ENCODE peak calls at places on chromosomes 3 and 15, in nine cellular contexts. One of them, this sample, is unnamed. For H3K4me1, the result is how much of the 10 kb centered on the place peaks cover.

GRCh38 chr3:54826255-54826691 is 101.6 kb downstream of the LRTM1 start:
- DNase-seq in astrocyte: peak
- DNase-seq in K562: no peak
- DNase-seq in HCT116: no peak
- DNase-seq in CD8-positive, alpha-beta memory T cell: no peak
- DNase-seq in mesendoderm: no peak
- DNase-seq in tibial artery: no peak
- DNase-seq in thoracic aorta: no peak
- DNase-seq in SK-N-SH: no peak
- DNase-seq in this sample: no peak

GRCh38 chr15:63109498-63110290 is 12.0 kb upstream of the LACTB start:
- DNase-seq in K562: peak
- DNase-seq in HCT116: no peak
- DNase-seq in SK-N-SH: no peak
- DNase-seq in tibial artery: no peak
- DNase-seq in mesendoderm: no peak
- DNase-seq in CD8-positive, alpha-beta memory T cell: no peak
- DNase-seq in thoracic aorta: no peak
- DNase-seq in astrocyte: peak
- DNase-seq in this sample: no peak

GRCh38 chr15:25372298-25372697 is 66.5 kb downstream of the UBE3A start:
- DNase-seq in tibial artery: no peak
- DNase-seq in HCT116: no peak
- DNase-seq in mesendoderm: no peak
- DNase-seq in thoracic aorta: no peak
- DNase-seq in SK-N-SH: no peak
- DNase-seq in CD8-positive, alpha-beta memory T cell: no peak
- DNase-seq in astrocyte: peak
- DNase-seq in K562: no peak
- DNase-seq in this sample: no peak

GRCh38 chr3:130850044-130850797 is 43.7 kb upstream of the ATP2C1 start:
- DNase-seq in CD8-positive, alpha-beta memory T cell: peak
- DNase-seq in tibial artery: no peak
- DNase-seq in thoracic aorta: no peak
- DNase-seq in K562: peak
- DNase-seq in HCT116: no peak
- DNase-seq in astrocyte: peak
- DNase-seq in mesendoderm: peak
- DNase-seq in SK-N-SH: peak
- DNase-seq in this sample: no peak

GRCh38 chr3:31170932-31171670 is 276.6 kb upstream of the GADL1 start:
- DNase-seq in CD8-positive, alpha-beta memory T cell: no peak
- DNase-seq in thoracic aorta: no peak
- DNase-seq in K562: no peak
- DNase-seq in astrocyte: peak
- DNase-seq in tibial artery: no peak
- DNase-seq in HCT116: no peak
- DNase-seq in mesendoderm: peak
- DNase-seq in SK-N-SH: no peak
- DNase-seq in this sample: no peak

GRCh38 chr15:95760508-95760907 is 570.0 kb upstream of the NR2F2 start:
- DNase-seq in K562: no peak
- DNase-seq in SK-N-SH: no peak
- DNase-seq in thoracic aorta: no peak
- DNase-seq in CD8-positive, alpha-beta memory T cell: no peak
- DNase-seq in astrocyte: no peak
- DNase-seq in tibial artery: no peak
- DNase-seq in HCT116: no peak
- DNase-seq in mesendoderm: peak
- DNase-seq in this sample: no peak

GRCh38 chr3:8713901-8714759 is 19.5 kb upstream of the CAV3 start:
- DNase-seq in thoracic aorta: no peak
- DNase-seq in HCT116: peak
- DNase-seq in SK-N-SH: no peak
- DNase-seq in tibial artery: no peak
- DNase-seq in K562: peak
- DNase-seq in CD8-positive, alpha-beta memory T cell: no peak
- DNase-seq in astrocyte: no peak
- DNase-seq in mesendoderm: peak
- DNase-seq in this sample: no peak

GRCh38 chr3:172089250-172089649 is 49.9 kb downstream of the FNDC3B start:
- DNase-seq in K562: no peak
- DNase-seq in tibial artery: no peak
- DNase-seq in SK-N-SH: no peak
- DNase-seq in HCT116: no peak
- DNase-seq in mesendoderm: peak
- DNase-seq in CD8-positive, alpha-beta memory T cell: no peak
- DNase-seq in astrocyte: no peak
- DNase-seq in thoracic aorta: no peak
- DNase-seq in this sample: no peak

GRCh38 chr15:91407237-91407889 is 307.3 kb downstream of the SV2B start:
- DNase-seq in astrocyte: peak
- DNase-seq in HCT116: no peak
- DNase-seq in thoracic aorta: no peak
- DNase-seq in mesendoderm: peak
- DNase-seq in CD8-positive, alpha-beta memory T cell: no peak
- DNase-seq in K562: no peak
- DNase-seq in tibial artery: no peak
- DNase-seq in SK-N-SH: no peak
- DNase-seq in this sample: no peak

DNA sequence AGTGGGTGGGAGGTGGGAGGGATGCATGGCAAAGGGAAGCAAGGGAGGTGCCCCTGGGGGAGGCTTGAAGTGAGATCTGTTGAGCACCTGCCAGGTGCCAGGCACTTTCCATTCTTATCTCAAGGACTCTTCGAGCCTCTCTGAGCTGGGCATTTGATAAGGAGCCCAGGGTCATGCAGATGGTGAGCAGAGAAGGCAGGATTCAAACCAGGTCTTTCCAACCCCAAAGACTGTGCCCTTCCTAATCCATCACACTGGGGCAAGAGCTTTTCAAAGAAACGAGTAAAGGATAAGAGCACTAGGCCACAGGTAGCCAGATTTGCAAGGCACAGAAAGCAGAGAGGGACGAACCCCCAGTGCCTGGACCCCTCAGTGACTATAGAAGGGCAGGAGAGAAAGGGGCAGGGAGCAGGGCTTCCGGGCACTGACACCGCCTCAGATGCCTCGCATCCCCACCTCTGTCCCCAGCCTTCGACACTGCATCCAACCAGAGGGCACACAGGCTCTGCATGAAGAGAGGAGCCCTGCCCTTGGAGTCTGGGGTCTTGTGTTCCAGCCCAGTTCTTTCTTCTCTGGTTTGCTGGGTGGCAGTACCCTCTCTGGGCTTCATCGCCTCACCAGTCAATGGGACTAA is 21.0 kb downstream of the IGDCC4 start:
- DNase-seq in SK-N-SH: no peak
- DNase-seq in K562: no peak
- DNase-seq in astrocyte: no peak
- DNase-seq in tibial artery: no peak
- DNase-seq in HCT116: no peak
- DNase-seq in CD8-positive, alpha-beta memory T cell: no peak
- DNase-seq in thoracic aorta: no peak
- DNase-seq in mesendoderm: no peak
- DNase-seq in this sample: no peak
- H3K4me3 ChIP-seq in SK-N-SH: no peak
- H3K4me3 ChIP-seq in K562: no peak
- H3K4me3 ChIP-seq in astrocyte: no peak
- H3K4me3 ChIP-seq in tibial artery: no peak
- H3K4me3 ChIP-seq in HCT116: no peak
- H3K4me3 ChIP-seq in CD8-positive, alpha-beta memory T cell: no peak
- H3K4me3 ChIP-seq in thoracic aorta: no peak
- H3K4me3 ChIP-seq in mesendoderm: no peak
- H3K4me3 ChIP-seq in this sample: no peak

DNA sequence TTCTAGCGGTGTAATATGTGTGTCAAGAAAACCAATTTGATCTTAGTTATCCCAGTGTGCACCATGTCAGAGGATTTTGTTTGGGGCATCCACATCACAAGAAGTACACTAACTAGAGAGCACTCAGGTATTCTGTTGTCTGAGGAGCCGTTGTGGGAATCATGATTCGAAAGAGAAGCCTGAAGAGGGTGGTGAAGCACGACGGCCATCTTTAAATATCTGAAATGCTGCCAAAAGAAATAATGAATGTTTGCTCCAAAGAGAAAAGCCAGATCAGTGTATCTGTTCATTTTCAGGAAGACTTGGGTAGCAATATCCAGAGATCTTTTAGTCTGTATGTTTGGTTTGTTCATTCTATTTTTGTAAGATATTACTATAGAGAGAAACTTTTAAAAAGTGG is 180.7 kb downstream of the KLHL25 start:
- DNase-seq in K562: no peak
- DNase-seq in CD8-positive, alpha-beta memory T cell: no peak
- DNase-seq in tibial artery: no peak
- DNase-seq in SK-N-SH: peak
- DNase-seq in astrocyte: no peak
- DNase-seq in mesendoderm: no peak
- DNase-seq in HCT116: no peak
- DNase-seq in thoracic aorta: no peak
- DNase-seq in this sample: no peak
- H3K4me1 ChIP-seq in K562: under half
- H3K4me1 ChIP-seq in CD8-positive, alpha-beta memory T cell: under half
- H3K4me1 ChIP-seq in tibial artery: under half
- H3K4me1 ChIP-seq in SK-N-SH: under half
- H3K4me1 ChIP-seq in astrocyte: under half
- H3K4me1 ChIP-seq in mesendoderm: under half
- H3K4me1 ChIP-seq in HCT116: under half
- H3K4me1 ChIP-seq in thoracic aorta: under half
- H3K4me1 ChIP-seq in this sample: under half

GRCh38 chr3:192413461-192413860 is 313.9 kb downstream of the FGF12 start:
- DNase-seq in SK-N-SH: no peak
- DNase-seq in astrocyte: peak
- DNase-seq in CD8-positive, alpha-beta memory T cell: no peak
- DNase-seq in HCT116: no peak
- DNase-seq in K562: no peak
- DNase-seq in thoracic aorta: no peak
- DNase-seq in tibial artery: no peak
- DNase-seq in mesendoderm: no peak
- DNase-seq in this sample: no peak

GRCh38 chr3:192422321-192422997 is 304.9 kb downstream of the FGF12 start:
- DNase-seq in K562: no peak
- DNase-seq in SK-N-SH: no peak
- DNase-seq in astrocyte: peak
- DNase-seq in mesendoderm: no peak
- DNase-seq in thoracic aorta: no peak
- DNase-seq in HCT116: no peak
- DNase-seq in tibial artery: no peak
- DNase-seq in CD8-positive, alpha-beta memory T cell: no peak
- DNase-seq in this sample: no peak

GRCh38 chr3:192419312-192419711 is 308.0 kb downstream of the FGF12 start:
- DNase-seq in SK-N-SH: no peak
- DNase-seq in CD8-positive, alpha-beta memory T cell: no peak
- DNase-seq in astrocyte: no peak
- DNase-seq in thoracic aorta: no peak
- DNase-seq in HCT116: no peak
- DNase-seq in K562: no peak
- DNase-seq in tibial artery: no peak
- DNase-seq in mesendoderm: no peak
- DNase-seq in this sample: no peak

GRCh38 chr3:192417012-192417411 is 310.3 kb downstream of the FGF12 start:
- DNase-seq in mesendoderm: peak
- DNase-seq in K562: no peak
- DNase-seq in astrocyte: peak
- DNase-seq in thoracic aorta: no peak
- DNase-seq in CD8-positive, alpha-beta memory T cell: no peak
- DNase-seq in tibial artery: no peak
- DNase-seq in SK-N-SH: no peak
- DNase-seq in HCT116: no peak
- DNase-seq in this sample: no peak

DNA sequence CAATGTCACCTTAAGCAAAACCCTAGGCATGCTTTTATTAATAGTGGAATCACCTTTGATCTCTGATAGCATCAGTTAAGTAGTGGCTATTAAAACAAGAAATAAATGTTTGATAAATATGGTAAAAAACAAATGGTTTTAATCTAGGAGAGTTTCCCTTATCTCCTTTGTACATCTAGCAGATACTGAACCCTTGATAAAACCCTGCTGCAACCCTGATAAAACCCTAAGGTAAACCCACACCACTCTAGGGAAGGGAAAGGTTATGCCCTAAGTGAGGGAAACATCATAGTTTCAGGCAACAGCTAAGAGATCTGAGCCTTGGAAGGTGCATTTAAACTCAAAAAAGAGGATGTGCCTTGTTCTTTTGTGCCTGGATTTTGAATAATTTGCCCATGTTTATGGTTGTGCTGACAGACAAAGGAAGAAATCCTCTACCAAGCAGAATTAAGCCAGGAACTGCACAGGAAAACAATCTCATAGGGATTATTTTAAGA is 309.7 kb downstream of the FGF12 start:
- DNase-seq in SK-N-SH: no peak
- DNase-seq in CD8-positive, alpha-beta memory T cell: no peak
- DNase-seq in mesendoderm: peak
- DNase-seq in astrocyte: no peak
- DNase-seq in K562: no peak
- DNase-seq in HCT116: no peak
- DNase-seq in tibial artery: no peak
- DNase-seq in thoracic aorta: no peak
- DNase-seq in this sample: no peak
- H3K4me3 ChIP-seq in SK-N-SH: no peak
- H3K4me3 ChIP-seq in CD8-positive, alpha-beta memory T cell: no peak
- H3K4me3 ChIP-seq in mesendoderm: no peak
- H3K4me3 ChIP-seq in astrocyte: no peak
- H3K4me3 ChIP-seq in K562: no peak
- H3K4me3 ChIP-seq in HCT116: no peak
- H3K4me3 ChIP-seq in tibial artery: no peak
- H3K4me3 ChIP-seq in thoracic aorta: no peak
- H3K4me3 ChIP-seq in this sample: no peak

GRCh38 chr15:74422723-74423442 is 10.9 kb downstream of the SEMA7A start:
- DNase-seq in HCT116: no peak
- DNase-seq in tibial artery: no peak
- DNase-seq in K562: no peak
- DNase-seq in SK-N-SH: no peak
- DNase-seq in mesendoderm: peak
- DNase-seq in thoracic aorta: no peak
- DNase-seq in CD8-positive, alpha-beta memory T cell: no peak
- DNase-seq in astrocyte: peak
- DNase-seq in this sample: no peak

GRCh38 chr15:74422370-74422722 is 11.4 kb downstream of the SEMA7A start:
- DNase-seq in SK-N-SH: no peak
- DNase-seq in astrocyte: no peak
- DNase-seq in mesendoderm: no peak
- DNase-seq in K562: no peak
- DNase-seq in HCT116: no peak
- DNase-seq in CD8-positive, alpha-beta memory T cell: no peak
- DNase-seq in tibial artery: no peak
- DNase-seq in thoracic aorta: no peak
- DNase-seq in this sample: no peak

GRCh38 chr15:74424901-74425528 is 8.7 kb downstream of the SEMA7A start:
- DNase-seq in HCT116: no peak
- DNase-seq in K562: no peak
- DNase-seq in thoracic aorta: no peak
- DNase-seq in mesendoderm: no peak
- DNase-seq in SK-N-SH: no peak
- DNase-seq in CD8-positive, alpha-beta memory T cell: no peak
- DNase-seq in tibial artery: no peak
- DNase-seq in astrocyte: no peak
- DNase-seq in this sample: no peak

GRCh38 chr15:74425634-74426033 is 8.1 kb downstream of the SEMA7A start:
- DNase-seq in SK-N-SH: no peak
- DNase-seq in astrocyte: no peak
- DNase-seq in CD8-positive, alpha-beta memory T cell: no peak
- DNase-seq in tibial artery: no peak
- DNase-seq in thoracic aorta: no peak
- DNase-seq in mesendoderm: no peak
- DNase-seq in HCT116: no peak
- DNase-seq in K562: peak
- DNase-seq in this sample: no peak

GRCh38 chr15:74423443-74424257 is 10.1 kb downstream of the SEMA7A start:
- DNase-seq in CD8-positive, alpha-beta memory T cell: no peak
- DNase-seq in SK-N-SH: no peak
- DNase-seq in astrocyte: no peak
- DNase-seq in tibial artery: no peak
- DNase-seq in mesendoderm: no peak
- DNase-seq in K562: no peak
- DNase-seq in HCT116: peak
- DNase-seq in thoracic aorta: no peak
- DNase-seq in this sample: no peak
- H3K4me1 ChIP-seq in CD8-positive, alpha-beta memory T cell: under half
- H3K4me1 ChIP-seq in SK-N-SH: under half
- H3K4me1 ChIP-seq in astrocyte: half or more
- H3K4me1 ChIP-seq in tibial artery: under half
- H3K4me1 ChIP-seq in mesendoderm: under half
- H3K4me1 ChIP-seq in K562: half or more
- H3K4me1 ChIP-seq in HCT116: half or more
- H3K4me1 ChIP-seq in thoracic aorta: under half
- H3K4me1 ChIP-seq in this sample: under half